ENCODE peak calls at places on chromosomes 6 and 20, in four cellular contexts. O is endothelial cell of umbilical vein, N is A549, F is HepG2. H is an unnamed sample.

GRCh38 chr6:102525336-102525735 is 1131.8 kb downstream of the GRIK2 start:
- DNase-seq in O (no peak), N (no peak), F (no peak), H (no peak)

GRCh38 chr20:3739926-3740599 is 7.6 kb downstream of the HSPA12B start:
- DNase-seq in O (no peak), N (no peak), F (peak), H (no peak)

GRCh38 chr6:152312434-152312833 is 324.7 kb downstream of the SYNE1 start:
- DNase-seq in O (no peak), N (no peak), F (no peak), H (no peak)

GRCh38 chr20:24720957-24721356 is 228.1 kb upstream of the CST7 start:
- DNase-seq in O (no peak), N (no peak), F (no peak), H (no peak)

GRCh38 chr6:5150676-5151075 is 65.5 kb downstream of the PPP1R3G start:
- DNase-seq in O (no peak), N (no peak), F (no peak), H (no peak)

GRCh38 chr6:90249458-90249857 is 47.2 kb downstream of the BACH2 start:
- DNase-seq in O (no peak), N (no peak), F (no peak), H (no peak)

GRCh38 chr20:4435210-4435609 is 286.5 kb upstream of the PRND start:
- DNase-seq in O (no peak), N (no peak), F (no peak), H (no peak)

GRCh38 chr20:49821850-49822249 is 9.2 kb downstream of the SLC9A8 start:
- DNase-seq in O (peak), N (no peak), F (no peak), H (no peak)

GRCh38 chr6:127855542-127856159 is 45.2 kb downstream of the THEMIS start:
- DNase-seq in O (peak), N (peak), F (peak), H (peak)

GRCh38 chr6:167669553-167669849 is 157.2 kb upstream of the AFDN start:
- DNase-seq in O (no peak), N (no peak), F (no peak), H (no peak)

GRCh38 chr20:31845300-31845863 is at the start of gene FOXS1:
- DNase-seq in O (peak), N (no peak), F (no peak), H (no peak)

GRCh38 chr6:34506718-34507117 is 40.8 kb downstream of the PACSIN1 start:
- DNase-seq in O (no peak), N (no peak), F (no peak), H (no peak)

GRCh38 chr6:141922898-141923297 is 209.8 kb upstream of the GJE1 start:
- DNase-seq in O (no peak), N (no peak), F (no peak), H (no peak)

DNA sequence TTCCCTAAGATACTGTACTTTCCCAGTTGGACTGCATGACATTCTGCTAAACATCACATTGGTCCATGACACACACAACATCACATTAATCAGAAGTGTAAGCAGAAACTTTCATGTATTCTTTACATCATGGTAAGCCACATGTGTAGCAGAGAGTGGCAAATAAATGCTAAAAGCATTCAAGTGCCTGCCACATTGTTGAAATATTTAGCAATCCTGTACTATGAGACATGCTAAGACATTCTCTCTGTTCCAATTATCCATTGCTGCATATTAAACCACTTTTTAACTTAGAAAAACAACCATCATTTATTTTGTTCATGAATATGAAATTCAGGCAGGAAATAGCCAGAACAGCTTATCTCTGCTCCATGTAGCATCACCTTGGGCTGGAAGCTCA is 207.7 kb upstream of the GJE1 start:
- DNase-seq in O (no peak), N (no peak), F (no peak), H (no peak)
- TF ChIP-seq MYC in O (no peak), N (no peak), F (no peak), H (no peak)

DNA sequence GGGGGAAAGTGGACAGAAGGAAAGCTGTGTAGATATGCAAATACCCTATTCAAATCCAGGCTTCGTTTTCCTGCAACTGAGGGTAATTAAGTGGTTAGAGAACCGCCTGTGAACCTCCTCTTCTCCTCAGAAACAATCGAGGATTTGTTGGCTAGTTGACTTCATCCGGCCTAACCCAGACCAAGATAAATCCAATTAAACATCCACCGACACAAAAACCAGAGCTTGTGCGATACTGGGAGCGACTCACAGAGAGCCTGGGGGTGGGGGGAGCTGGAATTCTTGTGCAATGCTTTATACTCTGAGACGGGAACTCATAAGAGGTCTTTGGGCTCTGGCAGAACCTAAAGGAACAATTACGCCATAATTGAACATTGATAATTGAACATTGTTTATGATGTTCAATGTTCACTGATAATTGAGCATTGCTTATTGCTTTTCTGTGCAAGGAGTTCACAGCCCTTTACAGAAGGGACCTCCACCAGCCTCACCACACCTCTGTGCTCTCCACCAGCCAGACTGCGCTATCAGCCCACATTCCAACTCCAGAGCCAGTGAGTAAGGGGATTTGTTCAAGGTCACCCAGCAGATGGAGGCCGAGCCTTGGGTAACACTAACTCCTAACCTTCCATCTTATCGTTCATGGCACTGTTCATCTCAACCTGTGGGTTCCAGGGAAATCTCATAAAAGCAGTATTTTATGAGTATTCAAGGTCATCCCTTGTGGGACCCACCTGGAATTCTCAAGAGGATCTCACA is 429.6 kb upstream of the JARID2 start:
- DNase-seq in O (no peak), N (no peak), F (no peak), H (no peak)
- TF ChIP-seq CTCF in O (no peak), N (no peak), F (no peak), H (no peak)

DNA sequence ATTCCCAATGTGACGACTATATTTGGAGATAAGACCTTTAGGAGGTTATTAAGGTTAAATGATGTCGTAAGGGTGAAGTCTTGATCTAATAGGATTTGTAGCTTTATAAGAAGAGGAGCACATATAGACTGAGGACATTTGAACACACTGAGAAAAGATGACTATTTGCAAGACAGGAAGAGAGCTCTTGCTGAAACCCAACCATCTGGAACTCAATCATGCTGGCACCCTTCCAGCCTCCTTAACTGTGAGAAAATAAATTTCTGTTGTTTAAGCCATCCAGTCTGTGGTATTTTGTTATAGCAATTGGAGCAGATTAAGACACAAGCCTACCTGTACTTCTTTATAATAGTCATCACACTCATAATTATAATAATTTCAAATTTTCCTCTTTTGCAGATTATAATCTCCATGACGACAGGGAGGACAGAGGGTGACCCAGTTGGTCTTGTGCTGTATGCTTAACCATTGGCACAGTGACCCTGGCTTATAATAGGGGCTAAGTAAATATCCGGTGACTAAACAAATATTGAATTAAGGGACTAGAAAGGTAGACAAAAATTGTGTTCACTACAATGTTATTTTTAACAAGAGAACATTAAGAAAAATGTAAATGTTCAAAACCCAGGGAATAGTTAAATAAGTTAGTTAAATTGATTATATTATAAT is 206.4 kb upstream of the HDDC2 start:
- DNase-seq in O (peak), N (no peak), F (peak), H (no peak)
- TF ChIP-seq MYC in O (no peak), N (no peak), F (no peak), H (no peak)

DNA sequence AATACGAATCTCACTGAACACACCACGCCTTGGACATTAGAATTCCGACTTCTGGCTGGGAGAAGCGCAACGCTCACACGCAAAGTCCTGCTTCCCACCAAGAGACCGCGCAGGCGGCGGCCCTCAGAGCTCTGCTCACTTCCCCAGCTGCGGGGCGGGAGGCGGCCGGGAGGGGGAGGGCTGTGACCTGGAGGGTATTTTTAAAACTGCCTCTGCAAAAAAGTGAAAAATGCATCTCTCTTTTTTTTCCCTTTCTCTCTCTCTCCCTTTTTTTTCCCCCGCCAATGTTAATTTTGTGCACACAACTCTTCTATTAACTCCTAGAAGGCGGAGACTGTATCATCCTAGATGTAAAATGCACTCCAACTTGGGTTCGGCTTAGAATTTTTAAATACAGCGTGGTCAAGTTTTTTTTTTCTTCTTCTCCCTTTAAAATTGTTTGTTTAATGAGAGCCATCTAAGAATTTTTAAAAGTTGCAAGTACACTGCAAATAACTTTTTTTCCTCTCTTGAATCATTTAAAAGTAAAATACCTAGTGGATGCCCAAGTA is 66.4 kb downstream of the STX11 start:
- DNase-seq in O (no peak), N (no peak), F (no peak), H (no peak)
- TF ChIP-seq CTCF in O (peak), N (no peak), F (no peak), H (no peak)

DNA sequence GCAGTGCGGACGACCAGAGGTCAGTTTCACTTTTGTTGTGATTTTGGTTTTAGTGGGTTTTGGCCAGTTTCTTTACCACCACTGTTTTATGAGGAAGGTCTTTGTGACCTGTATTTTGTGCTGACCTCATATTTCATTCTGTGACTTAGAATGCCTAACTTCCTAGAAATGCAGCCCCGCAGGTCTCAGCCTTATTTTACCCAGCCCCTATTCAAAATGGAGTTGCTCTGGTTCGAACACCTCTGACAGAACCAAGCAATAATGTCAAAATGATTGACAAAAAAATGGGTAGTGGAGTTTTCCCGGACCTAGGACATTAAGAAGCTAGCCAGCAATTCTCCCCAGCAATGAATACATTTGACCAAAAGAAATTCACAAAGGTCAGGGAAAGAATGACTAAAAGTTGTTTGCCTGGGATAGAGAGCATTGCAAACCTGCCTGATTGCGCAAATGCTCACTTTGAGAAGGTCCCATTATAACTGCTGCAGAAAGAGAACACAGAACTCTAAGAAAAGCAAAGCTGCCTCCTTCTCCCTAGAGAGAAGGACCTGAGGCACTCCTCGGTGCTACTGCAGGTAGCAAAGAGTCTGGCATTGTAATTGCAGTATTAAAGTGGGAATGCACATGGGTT is 288.8 kb downstream of the ADGB start:
- DNase-seq in O (no peak), N (no peak), F (peak), H (peak)
- TF ChIP-seq MYC in O (no peak), N (no peak), F (no peak), H (no peak)

GRCh38 chr20:48478370-48478769 is 349.4 kb downstream of the PREX1 start:
- DNase-seq in O (no peak), N (no peak), F (no peak), H (no peak)
- TF ChIP-seq CTCF in O (no peak), N (no peak), F (no peak), H (no peak)

GRCh38 chr20:63964412-63964811 is 5.3 kb downstream of the ZNF512B start:
- DNase-seq in O (no peak), N (no peak), F (no peak), H (no peak)
- TF ChIP-seq MYC in O (no peak), N (no peak), F (no peak), H (no peak)

DNA sequence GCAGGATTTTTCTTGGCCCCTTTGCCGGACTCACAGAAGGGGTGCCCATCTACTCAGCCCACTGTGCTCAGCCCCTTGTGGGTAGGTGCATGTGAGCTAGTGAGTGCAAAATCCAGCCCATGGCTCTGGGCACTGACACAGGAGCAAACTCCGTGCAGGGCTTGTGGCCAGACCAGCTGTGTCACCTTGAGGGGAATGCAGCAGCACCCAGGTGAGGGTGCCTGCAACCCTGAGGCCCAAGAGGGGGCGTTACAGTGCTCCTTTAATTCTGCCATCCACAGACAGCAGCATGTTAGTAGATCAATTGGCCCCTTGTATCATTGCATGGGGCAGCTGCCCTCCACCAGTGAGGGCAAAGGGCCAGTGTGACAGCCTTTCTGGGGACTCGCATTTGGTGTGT is 12.9 kb upstream of the IYD start:
- DNase-seq in O (no peak), N (no peak), F (no peak), H (no peak)
- TF ChIP-seq CTCF in O (no peak), N (no peak), F (no peak), H (no peak)